ENCODE peak calls at places on chromosomes 7 and 10, in four cellular contexts. One of them, this sample, is unnamed.

GRCh38 chr10:131816941-131817700 is 83.7 kb upstream of the PPP2R2D start:
- DNase-seq in H9: no peak
- DNase-seq in IMR-90: no peak
- DNase-seq in H1: no peak
- DNase-seq in this sample: no peak

GRCh38 chr10:17003151-17003550 is 126.5 kb downstream of the CUBN start:
- DNase-seq in H9: no peak
- DNase-seq in IMR-90: peak
- DNase-seq in H1: no peak
- DNase-seq in this sample: peak

GRCh38 chr10:5448333-5449048 is 36.1 kb downstream of the NET1 start:
- DNase-seq in H9: no peak
- DNase-seq in IMR-90: no peak
- DNase-seq in H1: no peak
- DNase-seq in this sample: no peak

GRCh38 chr10:130112821-130113220 is 2.2 kb upstream of the C10orf143 start:
- DNase-seq in H9: no peak
- DNase-seq in IMR-90: no peak
- DNase-seq in H1: no peak
- DNase-seq in this sample: no peak

GRCh38 chr7:158809596-158809995 is 19.7 kb downstream of the ESYT2 start:
- DNase-seq in H9: no peak
- DNase-seq in IMR-90: peak
- DNase-seq in H1: no peak
- DNase-seq in this sample: no peak

GRCh38 chr10:32433542-32433941 is 12.4 kb upstream of the CCDC7 start:
- DNase-seq in H9: no peak
- DNase-seq in IMR-90: no peak
- DNase-seq in H1: no peak
- DNase-seq in this sample: no peak

GRCh38 chr10:48901152-48901705 is 38.4 kb downstream of the LRRC18 start:
- DNase-seq in H9: no peak
- DNase-seq in IMR-90: no peak
- DNase-seq in H1: no peak
- DNase-seq in this sample: no peak

GRCh38 chr7:135508853-135509588 is 881 bp downstream of the CNOT4 start:
- DNase-seq in H9: peak
- DNase-seq in IMR-90: peak
- DNase-seq in H1: no peak
- DNase-seq in this sample: peak

GRCh38 chr10:21372651-21373410 is 152.7 kb downstream of the SKIDA1 start:
- DNase-seq in H9: no peak
- DNase-seq in IMR-90: peak
- DNase-seq in H1: no peak
- DNase-seq in this sample: peak

GRCh38 chr7:43141091-43141490 is 28.6 kb downstream of the HECW1 start:
- DNase-seq in H9: peak
- DNase-seq in IMR-90: no peak
- DNase-seq in H1: peak
- DNase-seq in this sample: peak

GRCh38 chr10:10313099-10313875 is 704.4 kb upstream of the CELF2 start:
- DNase-seq in H9: no peak
- DNase-seq in IMR-90: peak
- DNase-seq in H1: no peak
- DNase-seq in this sample: no peak

GRCh38 chr7:120805636-120806388 is 52.1 kb downstream of the TSPAN12 start:
- DNase-seq in H9: peak
- DNase-seq in IMR-90: peak
- DNase-seq in H1: peak
- DNase-seq in this sample: peak

GRCh38 chr10:78202386-78202785 is 168.7 kb downstream of the RPS24 start:
- DNase-seq in H9: no peak
- DNase-seq in IMR-90: no peak
- DNase-seq in H1: no peak
- DNase-seq in this sample: no peak

GRCh38 chr10:130507461-130507860 is 371.3 kb downstream of the GLRX3 start:
- DNase-seq in H9: no peak
- DNase-seq in IMR-90: no peak
- DNase-seq in H1: no peak
- DNase-seq in this sample: no peak

GRCh38 chr10:28797904-28798371 is 120.6 kb downstream of the BAMBI start:
- DNase-seq in H9: no peak
- DNase-seq in IMR-90: no peak
- DNase-seq in H1: no peak
- DNase-seq in this sample: no peak

GRCh38 chr10:63738410-63738809 is 217.2 kb downstream of the REEP3 start:
- DNase-seq in H9: no peak
- DNase-seq in IMR-90: peak
- DNase-seq in H1: no peak
- DNase-seq in this sample: peak

GRCh38 chr10:89332092-89332633 is 4.4 kb downstream of the IFIT3 start:
- DNase-seq in H9: no peak
- DNase-seq in IMR-90: peak
- DNase-seq in H1: no peak
- DNase-seq in this sample: no peak

GRCh38 chr7:93719546-93719945 is 145.0 kb upstream of the CALCR start:
- DNase-seq in H9: no peak
- DNase-seq in IMR-90: peak
- DNase-seq in H1: no peak
- DNase-seq in this sample: peak

GRCh38 chr10:102322914-102323313 is 72.6 kb upstream of the NFKB2 start:
- DNase-seq in H9: no peak
- DNase-seq in IMR-90: no peak
- DNase-seq in H1: no peak
- DNase-seq in this sample: no peak

GRCh38 chr10:121113385-121113696 is 262.2 kb downstream of the WDR11 start:
- DNase-seq in H9: no peak
- DNase-seq in IMR-90: no peak
- DNase-seq in H1: peak
- DNase-seq in this sample: peak

DNA sequence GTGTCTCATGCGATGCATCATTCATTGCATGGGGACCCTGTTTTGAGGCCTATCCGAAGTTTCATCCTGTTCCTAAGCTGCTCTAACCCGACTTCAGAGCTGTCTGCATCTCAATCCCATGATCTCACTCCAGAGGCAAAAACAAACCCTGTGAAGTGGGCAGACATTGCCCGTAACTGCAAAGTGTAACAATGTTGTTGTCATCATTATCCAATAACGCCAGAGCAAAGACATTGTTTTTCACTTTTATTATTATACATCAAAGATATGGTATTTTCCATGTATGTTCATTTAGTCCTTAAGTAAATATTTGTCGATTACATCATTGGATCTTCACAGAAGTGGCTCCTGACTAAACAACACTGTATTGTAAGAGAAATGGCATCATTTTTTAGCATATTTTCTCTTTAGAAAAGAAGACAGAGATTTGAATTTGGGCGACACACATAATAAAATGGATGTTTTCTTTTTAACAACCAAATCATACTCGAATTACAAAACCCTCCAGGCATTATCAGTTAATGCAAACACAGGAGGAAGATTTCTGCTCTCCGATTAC is 246.6 kb downstream of the KLF6 start:
- DNase-seq in H9: no peak
- DNase-seq in IMR-90: no peak
- DNase-seq in H1: no peak
- DNase-seq in this sample: peak
- H2BK15ac ChIP-seq in H9: no peak
- H2BK15ac ChIP-seq in IMR-90: peak
- H2BK15ac ChIP-seq in H1: no peak
- H2BK15ac ChIP-seq in this sample: no peak

GRCh38 chr7:124712017-124712416 is 53.6 kb downstream of the GPR37 start:
- DNase-seq in H9: no peak
- DNase-seq in IMR-90: no peak
- DNase-seq in H1: no peak
- DNase-seq in this sample: peak
- H2BK120ac ChIP-seq in H9: no peak
- H2BK120ac ChIP-seq in IMR-90: peak
- H2BK120ac ChIP-seq in H1: no peak
- H2BK120ac ChIP-seq in this sample: no peak

DNA sequence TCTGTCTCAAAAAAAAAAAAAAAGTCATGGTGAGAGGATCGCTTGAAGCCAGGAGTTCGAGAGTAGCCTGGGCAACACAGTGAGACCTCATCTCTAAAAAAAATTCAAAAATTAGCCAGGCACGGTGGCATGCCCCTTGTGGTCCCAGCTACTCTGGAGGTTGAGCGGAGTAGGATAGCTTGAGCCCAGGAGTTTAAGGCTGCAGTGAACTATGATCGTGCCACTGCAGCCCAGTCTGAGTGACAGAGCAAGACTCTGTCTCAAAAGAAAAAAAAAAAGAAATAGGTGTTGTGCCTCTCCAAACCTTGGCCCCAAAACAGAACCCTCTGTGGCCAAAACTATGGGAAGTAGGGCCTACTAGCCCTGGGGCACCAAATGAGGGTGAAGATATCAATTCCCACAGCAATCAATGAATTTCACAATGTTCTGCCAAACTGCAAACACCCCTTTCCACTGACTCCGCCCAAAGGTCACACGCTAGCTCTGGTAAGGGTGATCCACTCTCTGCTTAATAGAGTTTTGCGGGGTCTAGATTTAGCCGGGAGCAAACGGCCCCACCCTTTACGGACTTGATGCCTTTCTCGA is 16.9 kb downstream of the SSC4D start:
- DNase-seq in H9: no peak
- DNase-seq in IMR-90: no peak
- DNase-seq in H1: no peak
- DNase-seq in this sample: no peak
- H3K56ac ChIP-seq in H9: no peak
- H3K56ac ChIP-seq in IMR-90: peak
- H3K56ac ChIP-seq in H1: no peak
- H3K56ac ChIP-seq in this sample: peak

GRCh38 chr10:3238115-3238871 is 65.7 kb upstream of the PITRM1 start:
- DNase-seq in H9: no peak
- DNase-seq in IMR-90: no peak
- DNase-seq in H1: no peak
- DNase-seq in this sample: no peak
- H2BK15ac ChIP-seq in H9: no peak
- H2BK15ac ChIP-seq in IMR-90: peak
- H2BK15ac ChIP-seq in H1: no peak
- H2BK15ac ChIP-seq in this sample: no peak

GRCh38 chr10:72330059-72330426 is 24.7 kb downstream of the DNAJB12 start:
- DNase-seq in H9: no peak
- DNase-seq in IMR-90: no peak
- DNase-seq in H1: no peak
- DNase-seq in this sample: no peak

GRCh38 chr10:72331575-72332422 is 22.9 kb downstream of the DNAJB12 start:
- DNase-seq in H9: peak
- DNase-seq in IMR-90: peak
- DNase-seq in H1: peak
- DNase-seq in this sample: peak

GRCh38 chr10:72328045-72328828 is 26.5 kb downstream of the DNAJB12 start:
- DNase-seq in H9: peak
- DNase-seq in IMR-90: peak
- DNase-seq in H1: no peak
- DNase-seq in this sample: peak

GRCh38 chr10:72329290-72330058 is 25.2 kb downstream of the DNAJB12 start:
- DNase-seq in H9: no peak
- DNase-seq in IMR-90: no peak
- DNase-seq in H1: no peak
- DNase-seq in this sample: no peak

GRCh38 chr10:72328829-72329204 is 25.9 kb downstream of the DNAJB12 start:
- DNase-seq in H9: no peak
- DNase-seq in IMR-90: no peak
- DNase-seq in H1: no peak
- DNase-seq in this sample: no peak
- H2BK120ac ChIP-seq in H9: no peak
- H2BK120ac ChIP-seq in IMR-90: no peak
- H2BK120ac ChIP-seq in H1: peak
- H2BK120ac ChIP-seq in this sample: no peak

GRCh38 chr7:46202379-46202778 is 281.3 kb upstream of the IGFBP3 start:
- DNase-seq in H9: no peak
- DNase-seq in IMR-90: no peak
- DNase-seq in H1: no peak
- DNase-seq in this sample: no peak

GRCh38 chr7:46195934-46196333 is 274.9 kb upstream of the IGFBP3 start:
- DNase-seq in H9: no peak
- DNase-seq in IMR-90: no peak
- DNase-seq in H1: no peak
- DNase-seq in this sample: no peak

GRCh38 chr7:46197833-46198540 is 276.9 kb upstream of the IGFBP3 start:
- DNase-seq in H9: no peak
- DNase-seq in IMR-90: no peak
- DNase-seq in H1: no peak
- DNase-seq in this sample: no peak

GRCh38 chr7:46201966-46202365 is 280.9 kb upstream of the IGFBP3 start:
- DNase-seq in H9: no peak
- DNase-seq in IMR-90: peak
- DNase-seq in H1: no peak
- DNase-seq in this sample: no peak

DNA sequence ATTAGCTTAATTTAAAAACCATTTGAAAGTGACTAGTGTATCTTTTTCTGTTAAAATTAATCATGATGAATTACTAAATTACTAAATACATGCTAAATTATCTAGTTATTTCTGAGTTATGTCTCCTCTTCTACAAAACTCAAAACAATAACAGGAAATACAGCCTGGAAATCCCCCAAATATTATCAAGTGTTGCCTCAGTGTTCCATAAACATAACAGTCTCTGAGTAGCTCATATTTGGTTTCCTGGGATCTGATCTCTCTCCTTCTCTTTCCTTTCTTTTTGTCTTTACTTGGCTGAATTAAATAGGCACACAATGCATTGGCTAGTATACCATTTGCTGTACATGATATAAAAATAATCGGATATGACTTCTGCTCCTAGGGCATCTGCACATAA is 277.6 kb upstream of the IGFBP3 start:
- DNase-seq in H9: no peak
- DNase-seq in IMR-90: peak
- DNase-seq in H1: no peak
- DNase-seq in this sample: no peak
- H3K56ac ChIP-seq in H9: no peak
- H3K56ac ChIP-seq in IMR-90: no peak
- H3K56ac ChIP-seq in H1: no peak
- H3K56ac ChIP-seq in this sample: no peak

DNA sequence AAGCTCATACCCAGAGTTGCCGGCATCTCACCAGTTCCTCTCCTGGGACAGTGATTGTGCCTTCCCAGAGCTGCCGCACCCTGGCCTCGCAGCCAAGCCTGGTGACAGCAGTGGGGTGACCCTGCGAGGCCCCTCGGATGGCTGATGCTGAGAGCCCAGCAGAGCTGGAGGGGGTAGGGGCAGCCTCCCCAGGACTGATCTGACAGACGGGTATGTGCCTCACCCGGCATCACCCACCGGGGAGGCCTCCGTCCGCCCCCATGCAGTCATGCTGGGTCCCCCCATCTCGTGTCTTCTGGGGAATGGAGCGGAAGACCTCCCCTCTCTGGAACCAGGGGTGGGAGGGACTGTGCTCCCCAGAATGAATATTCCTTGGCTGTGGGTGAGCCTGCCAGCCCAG is 82.3 kb downstream of the LHPP start:
- DNase-seq in H9: no peak
- DNase-seq in IMR-90: no peak
- DNase-seq in H1: no peak
- DNase-seq in this sample: no peak
- H2BK15ac ChIP-seq in H9: no peak
- H2BK15ac ChIP-seq in IMR-90: no peak
- H2BK15ac ChIP-seq in H1: no peak
- H2BK15ac ChIP-seq in this sample: no peak

This sample was measured in mesendoderm.